ENCODE peak calls at places on chromosomes 5 and 9, in seven cellular contexts. One of them, this sample, is unnamed.

GRCh38 chr5:35762368-35762767 is 94.3 kb upstream of the IL7R start:
- DNase-seq in aorta: no peak
- DNase-seq in HFFc6: no peak
- DNase-seq in renal cortical epithelial cell: no peak
- DNase-seq in EH: no peak
- DNase-seq in amygdala: no peak
- DNase-seq in SW480: no peak
- DNase-seq in this sample: no peak

GRCh38 chr5:60066502-60066901 is 173.0 kb upstream of the PDE4D start:
- DNase-seq in aorta: no peak
- DNase-seq in HFFc6: peak
- DNase-seq in renal cortical epithelial cell: no peak
- DNase-seq in EH: peak
- DNase-seq in amygdala: no peak
- DNase-seq in SW480: peak
- DNase-seq in this sample: no peak

GRCh38 chr9:129385615-129385934 is 207.5 kb upstream of the IER5L start:
- DNase-seq in aorta: peak
- DNase-seq in HFFc6: no peak
- DNase-seq in renal cortical epithelial cell: no peak
- DNase-seq in EH: no peak
- DNase-seq in amygdala: no peak
- DNase-seq in SW480: no peak
- DNase-seq in this sample: no peak

GRCh38 chr9:75957095-75957494 is 66.6 kb downstream of the PCSK5 start:
- DNase-seq in aorta: no peak
- DNase-seq in HFFc6: no peak
- DNase-seq in renal cortical epithelial cell: no peak
- DNase-seq in EH: no peak
- DNase-seq in amygdala: no peak
- DNase-seq in SW480: no peak
- DNase-seq in this sample: no peak

GRCh38 chr5:95102687-95103086 is 182.2 kb downstream of the MCTP1 start:
- DNase-seq in aorta: no peak
- DNase-seq in HFFc6: no peak
- DNase-seq in renal cortical epithelial cell: peak
- DNase-seq in EH: no peak
- DNase-seq in amygdala: no peak
- DNase-seq in SW480: no peak
- DNase-seq in this sample: peak

GRCh38 chr9:136939996-136940525 is 4.5 kb downstream of the FBXW5 start:
- DNase-seq in aorta: peak
- DNase-seq in HFFc6: no peak
- DNase-seq in renal cortical epithelial cell: no peak
- DNase-seq in EH: no peak
- DNase-seq in amygdala: peak
- DNase-seq in SW480: no peak
- DNase-seq in this sample: no peak

GRCh38 chr9:116391306-116391900 is 237.8 kb downstream of the PAPPA start:
- DNase-seq in aorta: no peak
- DNase-seq in HFFc6: peak
- DNase-seq in renal cortical epithelial cell: peak
- DNase-seq in EH: peak
- DNase-seq in amygdala: no peak
- DNase-seq in SW480: no peak
- DNase-seq in this sample: peak

GRCh38 chr9:72577212-72577753 is 55.9 kb downstream of the TMC1 start:
- DNase-seq in aorta: no peak
- DNase-seq in HFFc6: peak
- DNase-seq in renal cortical epithelial cell: peak
- DNase-seq in EH: peak
- DNase-seq in amygdala: no peak
- DNase-seq in SW480: no peak
- DNase-seq in this sample: no peak

GRCh38 chr9:126440042-126440441 is 113.4 kb downstream of the MVB12B start:
- DNase-seq in aorta: no peak
- DNase-seq in HFFc6: no peak
- DNase-seq in renal cortical epithelial cell: no peak
- DNase-seq in EH: no peak
- DNase-seq in amygdala: no peak
- DNase-seq in SW480: no peak
- DNase-seq in this sample: no peak

GRCh38 chr5:148179234-148179824 is 11.0 kb downstream of the SPINK14 start:
- DNase-seq in aorta: no peak
- DNase-seq in HFFc6: peak
- DNase-seq in renal cortical epithelial cell: peak
- DNase-seq in EH: peak
- DNase-seq in amygdala: no peak
- DNase-seq in SW480: peak
- DNase-seq in this sample: peak

GRCh38 chr9:137392232-137393007 is 30.5 kb downstream of the EXD3 start:
- DNase-seq in aorta: no peak
- DNase-seq in HFFc6: no peak
- DNase-seq in renal cortical epithelial cell: no peak
- DNase-seq in EH: no peak
- DNase-seq in amygdala: no peak
- DNase-seq in SW480: no peak
- DNase-seq in this sample: no peak

GRCh38 chr9:137167752-137168574 is 1.9 kb downstream of the LRRC26 start:
- DNase-seq in aorta: no peak
- DNase-seq in HFFc6: no peak
- DNase-seq in renal cortical epithelial cell: no peak
- DNase-seq in EH: no peak
- DNase-seq in amygdala: no peak
- DNase-seq in SW480: peak
- DNase-seq in this sample: no peak